ENCODE peak calls at places on chromosomes 12 and 14, in six cellular contexts. R is mesenchymal stem cell, F is neuronal stem cell, O is H9, G is trophoblast cell, C is H1. H is an unnamed sample.
A peak's percentile ranks its signal among the peaks of the same experiment; 100 is the strongest.

GRCh38 chr14:64387232-64387737 is 868 bp upstream of the MTHFD1 start:
- DNase-seq in R (peak; percentile 53), F (no peak), O (no peak), G (no peak), C (no peak), H (peak; percentile 19)

GRCh38 chr12:116874324-116874995 is 6.8 kb downstream of the HRK start:
- DNase-seq in R (no peak), F (no peak), O (no peak), G (no peak), C (no peak), H (no peak)

GRCh38 chr14:76710093-76711010 is 50.9 kb upstream of the VASH1 start:
- DNase-seq in R (peak; percentile 57), F (peak; percentile 46), O (no peak), G (peak; percentile 35), C (peak; percentile 46), H (peak; percentile 59)

GRCh38 chr14:99790201-99790977 is 2.8 kb upstream of the EML1 start:
- DNase-seq in R (no peak), F (no peak), O (no peak), G (no peak), C (no peak), H (no peak)

GRCh38 chr12:57815177-57816000 is 3.1 kb downstream of the AVIL start:
- DNase-seq in R (no peak), F (no peak), O (peak; percentile 89), G (peak; percentile 24), C (peak; percentile 62), H (no peak)

GRCh38 chr12:12779529-12779928 is 5.9 kb upstream of the APOLD1 start:
- DNase-seq in R (peak; percentile 81), F (no peak), O (no peak), G (no peak), C (no peak), H (peak; percentile 96)

GRCh38 chr14:91158091-91158790 is 44.4 kb downstream of the DGLUCY start:
- DNase-seq in R (no peak), F (no peak), O (no peak), G (peak; percentile 90), C (no peak), H (no peak)

GRCh38 chr12:67991158-67991557 is 1.9 kb downstream of the IFNG-AS1 start:
- DNase-seq in R (no peak), F (no peak), O (no peak), G (no peak), C (no peak), H (no peak)

GRCh38 chr14:35297677-35298076 is 5.5 kb downstream of the PSMA6 start:
- DNase-seq in R (no peak), F (no peak), O (no peak), G (no peak), C (no peak), H (no peak)

GRCh38 chr14:101934751-101935150 is 29.6 kb upstream of the DYNC1H1 start:
- DNase-seq in R (no peak), F (no peak), O (no peak), G (no peak), C (no peak), H (no peak)

GRCh38 chr12:42014972-42015371 is 129.7 kb downstream of the GXYLT1 start:
- DNase-seq in R (no peak), F (no peak), O (no peak), G (no peak), C (no peak), H (no peak)

GRCh38 chr14:100221419-100222218 is 17.3 kb upstream of the YY1 start:
- DNase-seq in R (peak; percentile 80), F (peak; percentile 66), O (peak; percentile 77), G (peak; percentile 19), C (peak; percentile 67), H (peak; percentile 62)

GRCh38 chr14:78790262-78790661 is 620.1 kb downstream of the NRXN3 start:
- DNase-seq in R (no peak), F (peak; percentile 2), O (no peak), G (no peak), C (no peak), H (no peak)

GRCh38 chr12:42538203-42538602 is 51.3 kb downstream of the PRICKLE1 start:
- DNase-seq in R (no peak), F (no peak), O (no peak), G (no peak), C (no peak), H (no peak)

GRCh38 chr14:26163761-26164160 is 434.1 kb downstream of the NOVA1 start:
- DNase-seq in R (peak; percentile 46), F (no peak), O (peak; percentile 52), G (no peak), C (peak; percentile 47), H (peak; percentile 20)

GRCh38 chr14:21108791-21109190 is 7.9 kb downstream of the TMEM253 start:
- DNase-seq in R (no peak), F (no peak), O (no peak), G (no peak), C (no peak), H (no peak)

GRCh38 chr14:91694643-91695042 is 37.2 kb downstream of the CATSPERB start:
- DNase-seq in R (no peak), F (no peak), O (no peak), G (no peak), C (no peak), H (no peak)

GRCh38 chr12:11553871-11554533 is 95.5 kb upstream of the ETV6 start:
- DNase-seq in R (peak; percentile 52), F (peak; percentile 9), O (peak; percentile 71), G (peak; percentile 42), C (no peak), H (peak; percentile 59)

GRCh38 chr12:2335517-2335916 is 282.7 kb downstream of the CACNA1C start:
- DNase-seq in R (peak; percentile 62), F (no peak), O (no peak), G (peak; percentile 24), C (no peak), H (peak; percentile 37)

GRCh38 chr14:36973806-36974442 is 198.5 kb downstream of the SLC25A21 start:
- DNase-seq in R (peak; percentile 51), F (no peak), O (no peak), G (no peak), C (no peak), H (peak; percentile 83)

GRCh38 chr12:52604859-52605258 is 3.6 kb upstream of the KRT72 start:
- DNase-seq in R (no peak), F (no peak), O (peak; percentile 11), G (no peak), C (peak; percentile 17), H (no peak)

GRCh38 chr12:117850048-117850447 is 118.7 kb downstream of the KSR2 start:
- DNase-seq in R (peak; percentile 59), F (peak; percentile 77), O (peak; percentile 85), G (no peak), C (peak; percentile 57), H (peak; percentile 28)

GRCh38 chr14:70008457-70008856 is 129.2 kb downstream of the SMOC1 start:
- DNase-seq in R (no peak), F (no peak), O (no peak), G (no peak), C (no peak), H (no peak)
- H4K91ac ChIP-seq in R (no peak overlapping the region), F (no peak overlapping the region), O (no peak overlapping the region), G (no peak overlapping the region), C (no peak overlapping the region), H (peak overlapping the region; percentile 15)

GRCh38 chr14:87615822-87616679 is 376.9 kb downstream of the GALC start:
- DNase-seq in R (peak; percentile 76), F (peak; percentile 64), O (peak; percentile 73), G (peak; percentile 56), C (peak; percentile 83), H (peak; percentile 19)
- H2BK5ac ChIP-seq in R (no peak overlapping the region), F (no peak overlapping the region), O (no peak overlapping the region), G (no peak overlapping the region), C (no peak overlapping the region), H (no peak overlapping the region)

DNA sequence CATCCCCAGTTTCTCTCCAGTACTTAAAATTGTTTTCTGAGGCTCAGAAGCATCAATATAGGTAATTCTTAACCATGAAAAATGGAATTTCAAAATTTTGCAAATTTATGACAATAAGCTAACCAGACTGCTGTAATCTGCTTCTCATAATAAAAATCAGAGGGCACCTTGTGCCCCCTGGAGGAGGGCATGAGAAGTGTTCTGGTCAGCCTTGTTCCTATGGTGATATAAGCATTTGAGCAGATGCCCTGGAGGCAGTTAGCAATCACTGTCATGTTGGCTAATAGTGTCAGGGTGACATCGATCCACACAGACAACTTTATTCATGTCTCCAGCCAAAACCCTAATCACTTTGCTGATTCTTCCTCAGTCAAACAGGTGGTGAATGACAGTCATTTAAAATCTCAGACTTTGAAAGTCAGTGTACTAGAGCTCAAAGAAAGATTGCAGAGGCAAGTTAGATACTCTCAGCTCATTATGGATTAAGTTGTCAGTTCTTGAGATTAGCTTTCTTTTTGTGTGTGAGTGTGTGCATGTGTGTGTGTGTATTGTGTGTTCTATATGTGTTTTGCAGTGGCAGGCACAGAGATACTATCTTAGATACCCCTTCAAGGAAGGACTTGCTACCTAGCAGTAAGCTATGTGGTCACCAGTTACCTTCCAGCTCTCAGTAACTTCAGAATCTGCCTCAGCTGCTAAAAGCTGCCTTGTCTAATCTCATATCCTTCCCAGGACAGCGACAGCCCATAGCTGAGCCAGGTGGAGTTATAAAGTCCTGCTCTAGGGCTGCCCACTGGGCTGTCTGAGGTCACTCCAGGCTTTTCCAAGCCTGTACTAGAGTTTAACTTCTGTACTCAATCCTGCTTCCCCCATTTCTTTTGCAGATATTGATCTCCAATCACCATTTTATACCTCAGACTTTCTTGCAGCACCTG is 942.8 kb downstream of the GALC start:
- DNase-seq in R (peak; percentile 54), F (no peak), O (peak; percentile 54), G (peak; percentile 52), C (peak; percentile 67), H (peak; percentile 47)
- H4K91ac ChIP-seq in R (no peak overlapping the region), F (no peak overlapping the region), O (no peak overlapping the region), G (no peak overlapping the region), C (no peak overlapping the region), H (no peak overlapping the region)

GRCh38 chr14:61438860-61439765 is 117.7 kb downstream of the PRKCH start:
- DNase-seq in R (peak; percentile 76), F (peak; percentile 12), O (peak; percentile 41), G (no peak), C (no peak), H (peak; percentile 57)
- H2BK5ac ChIP-seq in R (no peak overlapping the region), F (no peak overlapping the region), O (no peak overlapping the region), G (peak overlapping the region; percentile 61), C (peak overlapping the region; percentile 71), H (no peak overlapping the region)

GRCh38 chr14:69372146-69372545 is 26.0 kb downstream of the ERH start:
- DNase-seq in R (no peak), F (no peak), O (no peak), G (no peak), C (no peak), H (no peak)
- H4K91ac ChIP-seq in R (no peak overlapping the region), F (no peak overlapping the region), O (no peak overlapping the region), G (no peak overlapping the region), C (no peak overlapping the region), H (no peak overlapping the region)

GRCh38 chr14:53376064-53376463 is 222.9 kb upstream of the DDHD1 start:
- DNase-seq in R (no peak), F (no peak), O (no peak), G (no peak), C (no peak), H (no peak)
- H2BK5ac ChIP-seq in R (no peak overlapping the region), F (no peak overlapping the region), O (no peak overlapping the region), G (no peak overlapping the region), C (no peak overlapping the region), H (no peak overlapping the region)